ENCODE peak calls at places on chromosomes 16 and 17, in five cellular contexts. One of them, this sample, is unnamed.

GRCh38 chr16:51326131-51326856 is 175.2 kb upstream of the SALL1 start:
- DNase-seq in K562: no peak
- DNase-seq in activated CD4-positive, alpha-beta T cell treated with anti-CD3 and anti-CD28 coated beads, Interleukin-2, amount 50 U/mL, for 4 hours: no peak
- DNase-seq in neural progenitor cell: no peak
- DNase-seq in COR-L47: no peak
- DNase-seq in this sample: no peak

GRCh38 chr16:11306997-11307638 is 26.0 kb upstream of the PRM1 start:
- DNase-seq in K562: no peak
- DNase-seq in activated CD4-positive, alpha-beta T cell treated with anti-CD3 and anti-CD28 coated beads, Interleukin-2, amount 50 U/mL, for 4 hours: no peak
- DNase-seq in neural progenitor cell: no peak
- DNase-seq in COR-L47: no peak
- DNase-seq in this sample: no peak

GRCh38 chr17:80766290-80766689 is 221.7 kb downstream of the RPTOR start:
- DNase-seq in K562: no peak
- DNase-seq in activated CD4-positive, alpha-beta T cell treated with anti-CD3 and anti-CD28 coated beads, Interleukin-2, amount 50 U/mL, for 4 hours: no peak
- DNase-seq in neural progenitor cell: no peak
- DNase-seq in COR-L47: no peak
- DNase-seq in this sample: no peak

GRCh38 chr17:38320482-38320881 is 23.3 kb downstream of the GPR179 start:
- DNase-seq in K562: no peak
- DNase-seq in activated CD4-positive, alpha-beta T cell treated with anti-CD3 and anti-CD28 coated beads, Interleukin-2, amount 50 U/mL, for 4 hours: no peak
- DNase-seq in neural progenitor cell: no peak
- DNase-seq in COR-L47: no peak
- DNase-seq in this sample: no peak

GRCh38 chr16:81778861-81779539 is at the start of gene PLCG2:
- DNase-seq in K562: peak; percentile 97
- DNase-seq in activated CD4-positive, alpha-beta T cell treated with anti-CD3 and anti-CD28 coated beads, Interleukin-2, amount 50 U/mL, for 4 hours: peak; percentile 35
- DNase-seq in neural progenitor cell: peak; percentile 90
- DNase-seq in COR-L47: no peak
- DNase-seq in this sample: peak; percentile 71

GRCh38 chr17:64025732-64026294 is 5.4 kb upstream of the ICAM2 start:
- DNase-seq in K562: peak; percentile 86
- DNase-seq in activated CD4-positive, alpha-beta T cell treated with anti-CD3 and anti-CD28 coated beads, Interleukin-2, amount 50 U/mL, for 4 hours: peak; percentile 84
- DNase-seq in neural progenitor cell: peak; percentile 90
- DNase-seq in COR-L47: peak; percentile 80
- DNase-seq in this sample: peak; percentile 83

GRCh38 chr17:43025766-43026537 is 921 bp downstream of the RND2 start:
- DNase-seq in K562: peak; percentile 43
- DNase-seq in activated CD4-positive, alpha-beta T cell treated with anti-CD3 and anti-CD28 coated beads, Interleukin-2, amount 50 U/mL, for 4 hours: no peak
- DNase-seq in neural progenitor cell: no peak
- DNase-seq in COR-L47: no peak
- DNase-seq in this sample: no peak

GRCh38 chr17:73309727-73310555 is 1.9 kb downstream of the CDC42EP4 start:
- DNase-seq in K562: no peak
- DNase-seq in activated CD4-positive, alpha-beta T cell treated with anti-CD3 and anti-CD28 coated beads, Interleukin-2, amount 50 U/mL, for 4 hours: no peak
- DNase-seq in neural progenitor cell: peak; percentile 84
- DNase-seq in COR-L47: no peak
- DNase-seq in this sample: no peak

GRCh38 chr17:20944014-20944905 is 98.6 kb downstream of the USP22 start:
- DNase-seq in K562: no peak
- DNase-seq in activated CD4-positive, alpha-beta T cell treated with anti-CD3 and anti-CD28 coated beads, Interleukin-2, amount 50 U/mL, for 4 hours: peak; percentile 8
- DNase-seq in neural progenitor cell: peak; percentile 19
- DNase-seq in COR-L47: peak; percentile 66
- DNase-seq in this sample: no peak

GRCh38 chr16:73231969-73232554 is 184.1 kb upstream of the ZFHX3 start:
- DNase-seq in K562: no peak
- DNase-seq in activated CD4-positive, alpha-beta T cell treated with anti-CD3 and anti-CD28 coated beads, Interleukin-2, amount 50 U/mL, for 4 hours: no peak
- DNase-seq in neural progenitor cell: no peak
- DNase-seq in COR-L47: no peak
- DNase-seq in this sample: no peak

GRCh38 chr17:45370949-45371413 is 54.2 kb upstream of the MAP3K14 start:
- DNase-seq in K562: no peak
- DNase-seq in activated CD4-positive, alpha-beta T cell treated with anti-CD3 and anti-CD28 coated beads, Interleukin-2, amount 50 U/mL, for 4 hours: no peak
- DNase-seq in neural progenitor cell: no peak
- DNase-seq in COR-L47: no peak
- DNase-seq in this sample: no peak

GRCh38 chr16:3953728-3954410 is 73.4 kb upstream of the CREBBP start:
- DNase-seq in K562: no peak
- DNase-seq in activated CD4-positive, alpha-beta T cell treated with anti-CD3 and anti-CD28 coated beads, Interleukin-2, amount 50 U/mL, for 4 hours: no peak
- DNase-seq in neural progenitor cell: peak; percentile 57
- DNase-seq in COR-L47: no peak
- DNase-seq in this sample: no peak

GRCh38 chr16:25257956-25258855 is 561 bp upstream of the ZKSCAN2 start:
- DNase-seq in K562: peak; percentile 83
- DNase-seq in activated CD4-positive, alpha-beta T cell treated with anti-CD3 and anti-CD28 coated beads, Interleukin-2, amount 50 U/mL, for 4 hours: peak; percentile 67
- DNase-seq in neural progenitor cell: peak; percentile 95
- DNase-seq in COR-L47: peak; percentile 93
- DNase-seq in this sample: peak; percentile 79

GRCh38 chr17:38877130-38877851 is 7.4 kb downstream of the LASP1 start:
- DNase-seq in K562: no peak
- DNase-seq in activated CD4-positive, alpha-beta T cell treated with anti-CD3 and anti-CD28 coated beads, Interleukin-2, amount 50 U/mL, for 4 hours: no peak
- DNase-seq in neural progenitor cell: peak; percentile 68
- DNase-seq in COR-L47: peak; percentile 34
- DNase-seq in this sample: no peak

GRCh38 chr17:81396722-81397313 is 1.6 kb downstream of the BAHCC1 start:
- DNase-seq in K562: no peak
- DNase-seq in activated CD4-positive, alpha-beta T cell treated with anti-CD3 and anti-CD28 coated beads, Interleukin-2, amount 50 U/mL, for 4 hours: peak; percentile 17
- DNase-seq in neural progenitor cell: peak; percentile 98
- DNase-seq in COR-L47: peak; percentile 71
- DNase-seq in this sample: no peak

GRCh38 chr17:73976676-73977521 is 226.6 kb upstream of the RPL38 start:
- DNase-seq in K562: peak; percentile 39
- DNase-seq in activated CD4-positive, alpha-beta T cell treated with anti-CD3 and anti-CD28 coated beads, Interleukin-2, amount 50 U/mL, for 4 hours: no peak
- DNase-seq in neural progenitor cell: no peak
- DNase-seq in COR-L47: no peak
- DNase-seq in this sample: no peak

GRCh38 chr17:58072862-58073261 is 10.4 kb upstream of the DYNLL2 start:
- DNase-seq in K562: no peak
- DNase-seq in activated CD4-positive, alpha-beta T cell treated with anti-CD3 and anti-CD28 coated beads, Interleukin-2, amount 50 U/mL, for 4 hours: no peak
- DNase-seq in neural progenitor cell: no peak
- DNase-seq in COR-L47: no peak
- DNase-seq in this sample: no peak

GRCh38 chr17:65370669-65371126 is 190.8 kb downstream of the AXIN2 start:
- DNase-seq in K562: no peak
- DNase-seq in activated CD4-positive, alpha-beta T cell treated with anti-CD3 and anti-CD28 coated beads, Interleukin-2, amount 50 U/mL, for 4 hours: no peak
- DNase-seq in neural progenitor cell: peak; percentile 11
- DNase-seq in COR-L47: no peak
- DNase-seq in this sample: no peak

GRCh38 chr16:21167360-21167759 is 8.9 kb downstream of the LDAF1 start:
- DNase-seq in K562: no peak
- DNase-seq in activated CD4-positive, alpha-beta T cell treated with anti-CD3 and anti-CD28 coated beads, Interleukin-2, amount 50 U/mL, for 4 hours: no peak
- DNase-seq in neural progenitor cell: no peak
- DNase-seq in COR-L47: no peak
- DNase-seq in this sample: no peak

GRCh38 chr17:27247071-27247957 is 46.6 kb upstream of the WSB1 start:
- DNase-seq in K562: no peak
- DNase-seq in activated CD4-positive, alpha-beta T cell treated with anti-CD3 and anti-CD28 coated beads, Interleukin-2, amount 50 U/mL, for 4 hours: no peak
- DNase-seq in neural progenitor cell: no peak
- DNase-seq in COR-L47: peak; percentile 77
- DNase-seq in this sample: no peak

GRCh38 chr17:17511293-17511741 is 15.1 kb upstream of the RASD1 start:
- DNase-seq in K562: no peak
- DNase-seq in activated CD4-positive, alpha-beta T cell treated with anti-CD3 and anti-CD28 coated beads, Interleukin-2, amount 50 U/mL, for 4 hours: no peak
- DNase-seq in neural progenitor cell: no peak
- DNase-seq in COR-L47: no peak
- DNase-seq in this sample: no peak

GRCh38 chr16:73254983-73255382 is 207.1 kb upstream of the ZFHX3 start:
- DNase-seq in K562: no peak
- DNase-seq in activated CD4-positive, alpha-beta T cell treated with anti-CD3 and anti-CD28 coated beads, Interleukin-2, amount 50 U/mL, for 4 hours: no peak
- DNase-seq in neural progenitor cell: no peak
- DNase-seq in COR-L47: no peak
- DNase-seq in this sample: no peak

GRCh38 chr16:88591577-88592021 is 21.4 kb downstream of the ZC3H18 start:
- DNase-seq in K562: no peak
- DNase-seq in activated CD4-positive, alpha-beta T cell treated with anti-CD3 and anti-CD28 coated beads, Interleukin-2, amount 50 U/mL, for 4 hours: peak; percentile 9
- DNase-seq in neural progenitor cell: no peak
- DNase-seq in COR-L47: no peak
- DNase-seq in this sample: peak; percentile 47

GRCh38 chr17:49369089-49369488 is 7.0 kb upstream of the ZNF652 start:
- DNase-seq in K562: no peak
- DNase-seq in activated CD4-positive, alpha-beta T cell treated with anti-CD3 and anti-CD28 coated beads, Interleukin-2, amount 50 U/mL, for 4 hours: no peak
- DNase-seq in neural progenitor cell: no peak
- DNase-seq in COR-L47: no peak
- DNase-seq in this sample: no peak

GRCh38 chr17:61465550-61466237 is 13.5 kb downstream of the TBX4 start:
- DNase-seq in K562: no peak
- DNase-seq in activated CD4-positive, alpha-beta T cell treated with anti-CD3 and anti-CD28 coated beads, Interleukin-2, amount 50 U/mL, for 4 hours: no peak
- DNase-seq in neural progenitor cell: no peak
- DNase-seq in COR-L47: no peak
- DNase-seq in this sample: no peak

GRCh38 chr17:49576121-49576905 is 642 bp downstream of the NXPH3 start:
- DNase-seq in K562: peak; percentile 86
- DNase-seq in activated CD4-positive, alpha-beta T cell treated with anti-CD3 and anti-CD28 coated beads, Interleukin-2, amount 50 U/mL, for 4 hours: no peak
- DNase-seq in neural progenitor cell: peak; percentile 85
- DNase-seq in COR-L47: peak; percentile 44
- DNase-seq in this sample: no peak

GRCh38 chr16:21276090-21276489 is 2.0 kb downstream of the CRYM start:
- DNase-seq in K562: no peak
- DNase-seq in activated CD4-positive, alpha-beta T cell treated with anti-CD3 and anti-CD28 coated beads, Interleukin-2, amount 50 U/mL, for 4 hours: no peak
- DNase-seq in neural progenitor cell: no peak
- DNase-seq in COR-L47: no peak
- DNase-seq in this sample: no peak

GRCh38 chr16:48231675-48232214 is 12.4 kb upstream of the LONP2 start:
- DNase-seq in K562: no peak
- DNase-seq in activated CD4-positive, alpha-beta T cell treated with anti-CD3 and anti-CD28 coated beads, Interleukin-2, amount 50 U/mL, for 4 hours: peak; percentile 5
- DNase-seq in neural progenitor cell: peak; percentile 58
- DNase-seq in COR-L47: peak; percentile 6
- DNase-seq in this sample: no peak

GRCh38 chr17:83089322-83090156 is 10.1 kb downstream of the METRNL start:
- DNase-seq in K562: no peak
- DNase-seq in activated CD4-positive, alpha-beta T cell treated with anti-CD3 and anti-CD28 coated beads, Interleukin-2, amount 50 U/mL, for 4 hours: no peak
- DNase-seq in neural progenitor cell: no peak
- DNase-seq in COR-L47: no peak
- DNase-seq in this sample: no peak

GRCh38 chr17:32755045-32755805 is 121.7 kb downstream of the MYO1D start:
- DNase-seq in K562: peak; percentile 41
- DNase-seq in activated CD4-positive, alpha-beta T cell treated with anti-CD3 and anti-CD28 coated beads, Interleukin-2, amount 50 U/mL, for 4 hours: no peak
- DNase-seq in neural progenitor cell: peak; percentile 51
- DNase-seq in COR-L47: peak; percentile 76
- DNase-seq in this sample: no peak

GRCh38 chr17:43572368-43572980 is 26.3 kb upstream of the ETV4 start:
- DNase-seq in K562: peak; percentile 48
- DNase-seq in activated CD4-positive, alpha-beta T cell treated with anti-CD3 and anti-CD28 coated beads, Interleukin-2, amount 50 U/mL, for 4 hours: no peak
- DNase-seq in neural progenitor cell: no peak
- DNase-seq in COR-L47: no peak
- DNase-seq in this sample: no peak

GRCh38 chr17:63932008-63932561 is at the start of gene CD79B:
- DNase-seq in K562: no peak
- DNase-seq in activated CD4-positive, alpha-beta T cell treated with anti-CD3 and anti-CD28 coated beads, Interleukin-2, amount 50 U/mL, for 4 hours: peak; percentile 25
- DNase-seq in neural progenitor cell: no peak
- DNase-seq in COR-L47: no peak
- DNase-seq in this sample: peak; percentile 61

GRCh38 chr16:89343501-89344291 is 126.2 kb downstream of the ZNF778 start:
- DNase-seq in K562: no peak
- DNase-seq in activated CD4-positive, alpha-beta T cell treated with anti-CD3 and anti-CD28 coated beads, Interleukin-2, amount 50 U/mL, for 4 hours: no peak
- DNase-seq in neural progenitor cell: no peak
- DNase-seq in COR-L47: no peak
- DNase-seq in this sample: no peak

GRCh38 chr17:4130715-4131114 is 12.1 kb downstream of the ZZEF1 start:
- DNase-seq in K562: peak; percentile 16
- DNase-seq in activated CD4-positive, alpha-beta T cell treated with anti-CD3 and anti-CD28 coated beads, Interleukin-2, amount 50 U/mL, for 4 hours: no peak
- DNase-seq in neural progenitor cell: no peak
- DNase-seq in COR-L47: no peak
- DNase-seq in this sample: no peak

GRCh38 chr17:50719924-50720805 is 762 bp downstream of the LUC7L3 start:
- DNase-seq in K562: no peak
- DNase-seq in activated CD4-positive, alpha-beta T cell treated with anti-CD3 and anti-CD28 coated beads, Interleukin-2, amount 50 U/mL, for 4 hours: no peak
- DNase-seq in neural progenitor cell: no peak
- DNase-seq in COR-L47: peak; percentile 63
- DNase-seq in this sample: no peak